ENCODE peak calls at places on chromosomes 16 and 17, in five cellular contexts. Y is Peyer's patch, N is gastrocnemius medialis, U is sigmoid colon, R is A549. Z is an unnamed sample.

GRCh38 chr17:27376637-27377547 is 79.4 kb upstream of the KSR1 start:
- DNase-seq in Y (no peak), N (no peak), U (peak; percentile 17), R (peak; percentile 37), Z (no peak)

GRCh38 chr16:56910654-56911539 is 21.0 kb upstream of the HERPUD1 start:
- DNase-seq in Y (no peak), N (peak; percentile 35), U (no peak), R (no peak), Z (no peak)

GRCh38 chr17:43377056-43377810 is 21.6 kb upstream of the ARL4D start:
- DNase-seq in Y (no peak), N (no peak), U (no peak), R (no peak), Z (no peak)

GRCh38 chr17:73151888-73152633 is 12.7 kb upstream of the SSTR2 start:
- DNase-seq in Y (no peak), N (no peak), U (no peak), R (no peak), Z (no peak)

GRCh38 chr17:72430611-72431432 is 310.0 kb downstream of the SOX9 start:
- DNase-seq in Y (no peak), N (no peak), U (no peak), R (no peak), Z (no peak)

GRCh38 chr17:81371910-81372760 is 23.1 kb upstream of the BAHCC1 start:
- DNase-seq in Y (no peak), N (peak; percentile 69), U (peak; percentile 78), R (peak; percentile 77), Z (peak; percentile 62)

GRCh38 chr17:21452377-21453143 is 76.4 kb downstream of the KCNJ12 start:
- DNase-seq in Y (peak; percentile 27), N (peak; percentile 58), U (peak; percentile 80), R (peak; percentile 62), Z (no peak)

GRCh38 chr17:76700290-76700626 is 10.5 kb downstream of the MXRA7 start:
- DNase-seq in Y (no peak), N (no peak), U (no peak), R (no peak), Z (no peak)

GRCh38 chr17:2144701-2145100 is 89.8 kb downstream of the HIC1 start:
- DNase-seq in Y (no peak), N (no peak), U (no peak), R (no peak), Z (no peak)

GRCh38 chr16:4947722-4948503 is 10.2 kb upstream of the SEC14L5 start:
- DNase-seq in Y (no peak), N (no peak), U (no peak), R (no peak), Z (no peak)

GRCh38 chr16:79599256-79599836 is 1.2 kb downstream of the MAF start:
- DNase-seq in Y (no peak), N (peak; percentile 40), U (peak; percentile 66), R (peak; percentile 31), Z (no peak)

GRCh38 chr16:68369168-68369567 is 58.3 kb downstream of the PRMT7 start:
- DNase-seq in Y (no peak), N (no peak), U (no peak), R (no peak), Z (no peak)

GRCh38 chr17:72205357-72205756 is 84.5 kb downstream of the SOX9 start:
- DNase-seq in Y (no peak), N (no peak), U (no peak), R (no peak), Z (no peak)

GRCh38 chr16:75948886-75949285 is 222.6 kb upstream of the CPHXL start:
- DNase-seq in Y (no peak), N (no peak), U (no peak), R (no peak), Z (no peak)

GRCh38 chr16:75644240-75645012 is 3.0 kb downstream of the KARS1 start:
- DNase-seq in Y (no peak), N (no peak), U (no peak), R (no peak), Z (no peak)

GRCh38 chr17:38733315-38734234 is 3.4 kb downstream of the CISD3 start:
- DNase-seq in Y (peak; percentile 38), N (no peak), U (no peak), R (peak; percentile 67), Z (no peak)

GRCh38 chr16:21723532-21723931 is 59.8 kb downstream of the OTOA start:
- DNase-seq in Y (no peak), N (no peak), U (no peak), R (no peak), Z (no peak)

GRCh38 chr16:10168258-10168657 is 14.0 kb downstream of the GRIN2A start:
- DNase-seq in Y (no peak), N (no peak), U (no peak), R (no peak), Z (no peak)

GRCh38 chr17:1491406-1492248 is 859 bp downstream of the MYO1C start:
- DNase-seq in Y (peak; percentile 47), N (peak; percentile 44), U (peak; percentile 85), R (no peak), Z (peak; percentile 82)

GRCh38 chr17:16407911-16408588 is 7.3 kb upstream of the TRPV2 start:
- DNase-seq in Y (peak; percentile 79), N (peak; percentile 39), U (peak; percentile 87), R (peak; percentile 60), Z (no peak)

GRCh38 chr17:78166416-78166815 is 2.0 kb upstream of the SYNGR2 start:
- DNase-seq in Y (no peak), N (no peak), U (no peak), R (no peak), Z (no peak)

GRCh38 chr16:66953462-66954096 is 7.5 kb upstream of the CES3 start:
- DNase-seq in Y (no peak), N (peak; percentile 67), U (no peak), R (no peak), Z (no peak)

GRCh38 chr17:83196973-83197880 is 117.8 kb downstream of the METRNL start:
- DNase-seq in Y (peak; percentile 6), N (no peak), U (peak; percentile 63), R (no peak), Z (no peak)

GRCh38 chr16:73057369-73058210 is 9.7 kb upstream of the ZFHX3 start:
- DNase-seq in Y (no peak), N (no peak), U (no peak), R (no peak), Z (no peak)

GRCh38 chr16:1615761-1616160 is 3.6 kb downstream of the CRAMP1 start:
- DNase-seq in Y (no peak), N (no peak), U (no peak), R (no peak), Z (no peak)

GRCh38 chr16:70428178-70428998 is 10.5 kb downstream of the ST3GAL2 start:
- DNase-seq in Y (peak; percentile 65), N (peak; percentile 99), U (peak; percentile 94), R (peak; percentile 96), Z (peak; percentile 93)
- TF ChIP-seq POLR2A in Y (peak; percentile 83), N (peak; percentile 79), U (no peak), R (no peak), Z (no peak)

GRCh38 chr17:4009164-4009785 is 45.0 kb upstream of the ATP2A3 start:
- DNase-seq in Y (no peak), N (no peak), U (no peak), R (no peak), Z (no peak)
- TF ChIP-seq POLR2A in Y (no peak), N (no peak), U (no peak), R (no peak), Z (no peak)

GRCh38 chr16:81836279-81837054 is 57.4 kb downstream of the PLCG2 start:
- DNase-seq in Y (peak; percentile 69), N (no peak), U (peak; percentile 17), R (no peak), Z (no peak)
- TF ChIP-seq POLR2A in Y (no peak), N (no peak), U (no peak), R (no peak), Z (no peak)

GRCh38 chr16:152141-153128 is at the start of gene HBZ:
- DNase-seq in Y (no peak), N (no peak), U (no peak), R (no peak), Z (no peak)
- TF ChIP-seq POLR2A in Y (no peak), N (no peak), U (no peak), R (no peak), Z (no peak)

DNA sequence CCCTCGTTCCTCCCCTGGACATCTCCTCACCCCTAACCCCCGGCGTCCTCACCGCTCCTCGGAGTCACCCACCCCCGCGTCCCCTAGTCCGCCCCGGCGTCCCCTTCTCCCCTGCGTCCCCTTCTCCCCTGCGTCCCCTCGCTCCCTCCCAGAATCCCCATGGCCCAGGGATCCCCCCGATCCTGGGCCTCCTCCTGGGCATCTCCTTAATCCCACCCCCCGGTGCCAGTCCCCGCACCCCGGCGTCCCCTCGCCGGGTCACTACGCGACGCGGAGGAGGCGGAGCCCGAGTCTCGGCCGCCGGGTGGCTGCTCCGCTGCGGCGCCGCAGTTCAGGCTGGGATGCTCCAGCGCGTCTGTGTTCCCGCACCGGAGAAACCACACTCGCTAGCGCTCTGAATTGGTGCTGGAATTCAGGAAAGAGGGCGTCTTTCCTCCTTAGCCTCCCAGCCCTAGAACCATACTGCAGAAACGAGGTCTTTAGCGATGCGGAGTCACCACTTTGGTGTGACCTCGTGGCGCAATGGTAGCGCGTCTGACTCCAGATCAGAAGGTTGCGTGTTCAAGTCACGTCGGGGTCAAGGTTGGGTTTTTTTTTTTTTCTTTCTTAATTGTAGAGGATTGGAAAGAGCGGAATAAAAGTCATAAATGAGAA is 25.9 kb upstream of the SLC47A1 start:
- DNase-seq in Y (peak; percentile 86), N (peak; percentile 78), U (peak; percentile 95), R (peak; percentile 95), Z (peak; percentile 93)
- TF ChIP-seq POLR2A in Y (peak; percentile 27), N (peak; percentile 38), U (peak; percentile 41), R (peak; percentile 40), Z (peak; percentile 52)

GRCh38 chr16:31077592-31078199 is 3.5 kb downstream of the ZNF646 start:
- DNase-seq in Y (no peak), N (no peak), U (peak; percentile 59), R (no peak), Z (no peak)
- TF ChIP-seq POLR2A in Y (no peak), N (no peak), U (no peak), R (no peak), Z (no peak)